ENCODE peak calls at places on chromosome 17, in four cellular contexts. O is M059J; F is cardiac fibroblast; C is effector CD8-positive, alpha-beta T cell. P is an unnamed sample.

GRCh38 chr17:38738686-38739085 is 8.5 kb downstream of the CISD3 start:
- DNase-seq in O (no peak), F (no peak), C (no peak), P (no peak)

GRCh38 chr17:54982399-54982798 is 13.8 kb downstream of the STXBP4 start:
- DNase-seq in O (no peak), F (peak), C (no peak), P (peak)

GRCh38 chr17:1304962-1305361 is 25.5 kb downstream of the TRARG1 start:
- DNase-seq in O (no peak), F (no peak), C (no peak), P (no peak)

GRCh38 chr17:30450125-30451027 is 26.8 kb upstream of the GOSR1 start:
- DNase-seq in O (peak), F (peak), C (no peak), P (peak)

GRCh38 chr17:28950752-28951427 is 428 bp downstream of the PHF12 start:
- DNase-seq in O (no peak), F (no peak), C (no peak), P (no peak)

GRCh38 chr17:46865100-46865499 is 13.7 kb downstream of the WNT9B start:
- DNase-seq in O (peak), F (peak), C (no peak), P (peak)

GRCh38 chr17:71412803-71413202 is 708.0 kb upstream of the SOX9 start:
- DNase-seq in O (peak), F (peak), C (no peak), P (peak)

GRCh38 chr17:27553019-27553511 is 77.9 kb upstream of the LGALS9 start:
- DNase-seq in O (peak), F (no peak), C (no peak), P (peak)

GRCh38 chr17:15966879-15967248 is 21.9 kb downstream of the ADORA2B start:
- DNase-seq in O (no peak), F (no peak), C (no peak), P (no peak)

GRCh38 chr17:43839670-43840101 is 6.7 kb upstream of the MPP3 start:
- DNase-seq in O (peak), F (no peak), C (no peak), P (no peak)

GRCh38 chr17:37506678-37507077 is 17.0 kb downstream of the DUSP14 start:
- DNase-seq in O (peak), F (peak), C (no peak), P (peak)

GRCh38 chr17:75592364-75593020 is 4.9 kb downstream of the MYO15B start:
- DNase-seq in O (no peak), F (no peak), C (no peak), P (no peak)

GRCh38 chr17:48025904-48026502 is 11.6 kb downstream of the COPZ2 start:
- DNase-seq in O (peak), F (no peak), C (no peak), P (no peak)

GRCh38 chr17:39194089-39194984 is 3.1 kb downstream of the CACNB1 start:
- DNase-seq in O (no peak), F (peak), C (no peak), P (peak)

GRCh38 chr17:9044796-9045470 is 23.6 kb downstream of the NTN1 start:
- DNase-seq in O (no peak), F (no peak), C (no peak), P (no peak)